ENCODE peak calls at places on chromosomes 7 and 10, in eight cellular contexts. C is upper lobe of right lung, S is left ventricle myocardium inferior, O is uterus, M is brain microvascular endothelial cell, V is neural crest cell, G is hepatic stellate cell, I is NCI-H1092. Z is an unnamed sample.

GRCh38 chr7:101560856-101561255 is 68.2 kb downstream of the MYL10 start:
- DNase-seq in C (no peak), M (no peak), V (no peak), G (no peak), O (peak), I (no peak), S (no peak), Z (no peak)

GRCh38 chr10:87976101-87976743 is 112.8 kb downstream of the PTEN start:
- DNase-seq in M (peak), V (no peak), S (no peak), G (no peak), O (no peak), C (no peak), I (no peak), Z (no peak)

GRCh38 chr10:101959349-101959916 is 96.5 kb downstream of the ARMH3 start:
- DNase-seq in V (no peak), M (no peak), C (no peak), O (no peak), S (no peak), I (no peak), G (no peak), Z (no peak)

GRCh38 chr7:133358728-133359127 is 105.8 kb downstream of the EXOC4 start:
- DNase-seq in I (no peak), C (no peak), V (no peak), M (peak), S (no peak), O (no peak), G (no peak), Z (no peak)

GRCh38 chr10:80158126-80158525 is 25.6 kb downstream of the PLAC9 start:
- DNase-seq in I (no peak), M (no peak), O (no peak), V (no peak), S (no peak), G (no peak), C (no peak), Z (no peak)

GRCh38 chr7:134660961-134661376 is 14.3 kb downstream of the BPGM start:
- DNase-seq in S (no peak), M (peak), C (no peak), G (peak), V (no peak), O (no peak), I (no peak), Z (no peak)

GRCh38 chr10:77180104-77180503 is 457.5 kb downstream of the KCNMA1 start:
- DNase-seq in V (no peak), I (no peak), G (no peak), O (no peak), M (no peak), C (no peak), S (no peak), Z (no peak)

GRCh38 chr10:28679941-28680752 is 2.8 kb downstream of the BAMBI start:
- DNase-seq in S (no peak), G (peak), V (no peak), M (no peak), O (no peak), I (no peak), C (no peak), Z (no peak)

GRCh38 chr10:44238212-44238611 is 146.7 kb downstream of the CXCL12 start:
- DNase-seq in G (no peak), S (no peak), V (no peak), M (no peak), C (no peak), O (no peak), I (no peak), Z (no peak)

GRCh38 chr7:17781491-17782215 is 158.6 kb downstream of the SNX13 start:
- DNase-seq in O (no peak), G (peak), I (no peak), M (peak), C (no peak), S (no peak), V (no peak), Z (no peak)

GRCh38 chr10:3162533-3162932 is 10.0 kb downstream of the PITRM1 start:
- DNase-seq in S (no peak), V (no peak), G (no peak), I (no peak), C (no peak), O (no peak), M (no peak), Z (no peak)

GRCh38 chr7:54709283-54709682 is 49.7 kb downstream of the SEC61G start:
- DNase-seq in S (no peak), C (no peak), M (no peak), G (no peak), I (no peak), V (no peak), O (no peak), Z (no peak)

GRCh38 chr10:33498354-33498753 is 163.9 kb upstream of the NRP1 start:
- DNase-seq in I (no peak), V (no peak), G (no peak), O (no peak), S (no peak), M (no peak), C (no peak), Z (no peak)

GRCh38 chr10:15605740-15606369 is 113.9 kb downstream of the ITGA8 start:
- DNase-seq in I (no peak), V (no peak), C (no peak), O (no peak), M (no peak), G (no peak), S (no peak), Z (no peak)

GRCh38 chr7:155003215-155003999 is 483 bp upstream of the PAXIP1 start:
- DNase-seq in V (peak), O (peak), S (peak), I (peak), C (peak), M (peak), G (peak), Z (peak)

GRCh38 chr7:111173528-111173927 is 82.6 kb downstream of the LRRN3 start:
- DNase-seq in I (no peak), C (no peak), M (no peak), O (no peak), G (no peak), V (no peak), S (no peak), Z (no peak)

GRCh38 chr7:31343516-31344305 is 3.2 kb upstream of the NEUROD6 start:
- DNase-seq in I (no peak), S (no peak), V (no peak), G (no peak), C (no peak), O (no peak), M (no peak), Z (no peak)